ENCODE peak calls at places on chromosomes 2 and 18, in nine cellular contexts. One of them, this sample, is unnamed.

GRCh38 chr18:26806224-26806623 is 59.3 kb downstream of the AQP4 start:
- DNase-seq in NCI-H510A: no peak
- DNase-seq in occipital lobe: no peak
- DNase-seq in KG1: no peak
- DNase-seq in M059J: peak; percentile 23
- DNase-seq in GM12892: no peak
- DNase-seq in left ventricle myocardium inferior: no peak
- DNase-seq in epithelial cell of esophagus: no peak
- DNase-seq in upper lobe of right lung: no peak
- DNase-seq in this sample: no peak

GRCh38 chr2:150883521-150883895 is 378.2 kb downstream of the RBM43 start:
- DNase-seq in NCI-H510A: no peak
- DNase-seq in occipital lobe: no peak
- DNase-seq in KG1: no peak
- DNase-seq in M059J: no peak
- DNase-seq in GM12892: no peak
- DNase-seq in left ventricle myocardium inferior: no peak
- DNase-seq in epithelial cell of esophagus: no peak
- DNase-seq in upper lobe of right lung: no peak
- DNase-seq in this sample: no peak

GRCh38 chr2:199455533-199456382 is 2.0 kb downstream of the SATB2 start:
- DNase-seq in NCI-H510A: peak; percentile 61
- DNase-seq in occipital lobe: peak; percentile 71
- DNase-seq in KG1: no peak
- DNase-seq in M059J: peak; percentile 64
- DNase-seq in GM12892: no peak
- DNase-seq in left ventricle myocardium inferior: no peak
- DNase-seq in epithelial cell of esophagus: peak; percentile 32
- DNase-seq in upper lobe of right lung: peak; percentile 68
- DNase-seq in this sample: no peak

GRCh38 chr18:79245517-79246001 is 150.2 kb upstream of the NFATC1 start:
- DNase-seq in NCI-H510A: no peak
- DNase-seq in occipital lobe: no peak
- DNase-seq in KG1: no peak
- DNase-seq in M059J: no peak
- DNase-seq in GM12892: no peak
- DNase-seq in left ventricle myocardium inferior: no peak
- DNase-seq in epithelial cell of esophagus: peak; percentile 71
- DNase-seq in upper lobe of right lung: no peak
- DNase-seq in this sample: peak; percentile 0

GRCh38 chr2:178109813-178110212 is 2.4 kb upstream of the RBM45 start:
- DNase-seq in NCI-H510A: peak; percentile 22
- DNase-seq in occipital lobe: no peak
- DNase-seq in KG1: no peak
- DNase-seq in M059J: peak; percentile 43
- DNase-seq in GM12892: no peak
- DNase-seq in left ventricle myocardium inferior: no peak
- DNase-seq in epithelial cell of esophagus: peak; percentile 58
- DNase-seq in upper lobe of right lung: no peak
- DNase-seq in this sample: peak; percentile 11

GRCh38 chr2:218024336-218024735 is 21.5 kb upstream of the TNS1 start:
- DNase-seq in NCI-H510A: no peak
- DNase-seq in occipital lobe: no peak
- DNase-seq in KG1: no peak
- DNase-seq in M059J: no peak
- DNase-seq in GM12892: no peak
- DNase-seq in left ventricle myocardium inferior: peak; percentile 40
- DNase-seq in epithelial cell of esophagus: no peak
- DNase-seq in upper lobe of right lung: peak; percentile 40
- DNase-seq in this sample: no peak

GRCh38 chr2:216985658-216986141 is 125.8 kb upstream of the TNP1 start:
- DNase-seq in NCI-H510A: peak; percentile 98
- DNase-seq in occipital lobe: no peak
- DNase-seq in KG1: no peak
- DNase-seq in M059J: no peak
- DNase-seq in GM12892: no peak
- DNase-seq in left ventricle myocardium inferior: no peak
- DNase-seq in epithelial cell of esophagus: no peak
- DNase-seq in upper lobe of right lung: no peak
- DNase-seq in this sample: no peak

GRCh38 chr2:85628658-85629057 is 12.7 kb downstream of the USP39 start:
- DNase-seq in NCI-H510A: no peak
- DNase-seq in occipital lobe: no peak
- DNase-seq in KG1: no peak
- DNase-seq in M059J: no peak
- DNase-seq in GM12892: no peak
- DNase-seq in left ventricle myocardium inferior: no peak
- DNase-seq in epithelial cell of esophagus: no peak
- DNase-seq in upper lobe of right lung: no peak
- DNase-seq in this sample: no peak

GRCh38 chr2:65957886-65958285 is 477.0 kb upstream of the MEIS1 start:
- DNase-seq in NCI-H510A: no peak
- DNase-seq in occipital lobe: no peak
- DNase-seq in KG1: no peak
- DNase-seq in M059J: no peak
- DNase-seq in GM12892: no peak
- DNase-seq in left ventricle myocardium inferior: no peak
- DNase-seq in epithelial cell of esophagus: no peak
- DNase-seq in upper lobe of right lung: no peak
- DNase-seq in this sample: no peak

GRCh38 chr2:191637182-191638078 is 40.5 kb upstream of the NABP1 start:
- DNase-seq in NCI-H510A: no peak
- DNase-seq in occipital lobe: no peak
- DNase-seq in KG1: no peak
- DNase-seq in M059J: peak; percentile 84
- DNase-seq in GM12892: no peak
- DNase-seq in left ventricle myocardium inferior: no peak
- DNase-seq in epithelial cell of esophagus: peak; percentile 92
- DNase-seq in upper lobe of right lung: no peak
- DNase-seq in this sample: peak; percentile 61

GRCh38 chr2:194854941-194855340 is 802.1 kb upstream of the SLC39A10 start:
- DNase-seq in NCI-H510A: no peak
- DNase-seq in occipital lobe: no peak
- DNase-seq in KG1: no peak
- DNase-seq in M059J: no peak
- DNase-seq in GM12892: no peak
- DNase-seq in left ventricle myocardium inferior: no peak
- DNase-seq in epithelial cell of esophagus: no peak
- DNase-seq in upper lobe of right lung: no peak
- DNase-seq in this sample: no peak

This sample was measured in HS-5.